ENCODE peak calls at places on chromosome 7, in five cellular contexts. N, L, B, J and D are unnamed samples.

GRCh38 chr7:131131746-131132431 is 195.8 kb upstream of the MKLN1 start:
- DNase-seq in N (no peak), L (no peak), B (no peak), J (no peak), D (no peak)

GRCh38 chr7:11593322-11593721 is 238.7 kb downstream of the THSD7A start:
- DNase-seq in N (no peak), L (no peak), B (no peak), J (no peak), D (no peak)

GRCh38 chr7:114785496-114785895 is 136.4 kb upstream of the MDFIC start:
- DNase-seq in N (no peak), L (no peak), B (no peak), J (no peak), D (no peak)

GRCh38 chr7:47482013-47482761 is 99.7 kb downstream of the TNS3 start:
- DNase-seq in N (no peak), L (no peak), B (peak; percentile 95), J (no peak), D (no peak)

GRCh38 chr7:156993925-156994235 is 16.6 kb downstream of the MNX1 start:
- DNase-seq in N (no peak), L (no peak), B (no peak), J (no peak), D (no peak)

GRCh38 chr7:140640060-140640611 is 477 bp downstream of the DENND2A start:
- DNase-seq in N (peak; percentile 14), L (no peak), B (peak; percentile 95), J (no peak), D (no peak)

GRCh38 chr7:128701062-128701785 is 29.1 kb downstream of the GARIN1A start:
- DNase-seq in N (no peak), L (no peak), B (no peak), J (no peak), D (no peak)

GRCh38 chr7:85734823-85735222 is 548.0 kb upstream of the SEMA3D start:
- DNase-seq in N (no peak), L (no peak), B (no peak), J (no peak), D (no peak)

GRCh38 chr7:26090927-26091519 is 61.0 kb upstream of the NFE2L3 start:
- DNase-seq in N (no peak), L (peak; percentile 58), B (peak; percentile 86), J (no peak), D (no peak)